ENCODE peak calls at places on chromosomes 4 and X, in five cellular contexts. S is cardiac fibroblast, A is naive B cell, D is GM20000, X is iris pigment epithelial cell. Q is an unnamed sample.

GRCh38 chrX:14673236-14673635 is 143.9 kb downstream of the GLRA2 start:
- DNase-seq in S (no peak), A (no peak), D (no peak), X (no peak), Q (no peak)

GRCh38 chr4:157014621-157015591 is 43.3 kb upstream of the PDGFC start:
- DNase-seq in S (peak; percentile 88), A (no peak), D (no peak), X (peak; percentile 98), Q (no peak)

GRCh38 chr4:176001171-176002006 is 64.3 kb upstream of the WDR17 start:
- DNase-seq in S (peak; percentile 14), A (no peak), D (no peak), X (peak; percentile 21), Q (peak; percentile 62)

GRCh38 chr4:133390198-133390855 is 241.2 kb downstream of the PCDH10 start:
- DNase-seq in S (no peak), A (no peak), D (no peak), X (no peak), Q (no peak)

GRCh38 chrX:95058815-95059214 is 1384.8 kb downstream of the FAM133A start:
- DNase-seq in S (peak; percentile 87), A (no peak), D (no peak), X (peak; percentile 82), Q (no peak)

GRCh38 chr4:38493068-38493467 is 170.9 kb upstream of the KLF3 start:
- DNase-seq in S (no peak), A (no peak), D (no peak), X (no peak), Q (no peak)

GRCh38 chr4:156838761-156839160 is 132.8 kb downstream of the PDGFC start:
- DNase-seq in S (peak; percentile 42), A (no peak), D (no peak), X (peak; percentile 31), Q (no peak)

GRCh38 chrX:29318051-29318450 is 730.8 kb downstream of the IL1RAPL1 start:
- DNase-seq in S (peak; percentile 46), A (no peak), D (no peak), X (peak; percentile 9), Q (no peak)

GRCh38 chrX:10365532-10366265 is 208.9 kb downstream of the CLCN4 start:
- DNase-seq in S (no peak), A (no peak), D (no peak), X (no peak), Q (no peak)

GRCh38 chrX:134172588-134173259 is 64.3 kb upstream of the CCDC160 start:
- DNase-seq in S (peak; percentile 1), A (peak; percentile 28), D (peak; percentile 25), X (no peak), Q (peak; percentile 65)

Q was measured in sciatic nerve.